ENCODE peak calls at places on chromosomes 1 and 21, in six cellular contexts. One of them, this sample, is unnamed.

GRCh38 chr21:36661511-36662309 is 37.2 kb upstream of the SIM2 start:
- DNase-seq in frontal cortex: no peak
- DNase-seq in NCI-H1092: peak; percentile 43
- DNase-seq in astrocyte of the spinal cord: peak; percentile 29
- DNase-seq in PC-3: peak; percentile 75
- DNase-seq in A549: peak; percentile 54
- DNase-seq in this sample: peak; percentile 41

GRCh38 chr21:32463367-32463766 is 50.9 kb downstream of the EVA1C start:
- DNase-seq in PC-3: peak; percentile 66
- DNase-seq in NCI-H1092: no peak
- DNase-seq in A549: peak; percentile 90
- DNase-seq in frontal cortex: no peak
- DNase-seq in astrocyte of the spinal cord: peak; percentile 62
- DNase-seq in this sample: peak; percentile 68

GRCh38 chr1:19403256-19403655 is 82.1 kb downstream of the CAPZB start:
- DNase-seq in astrocyte of the spinal cord: no peak
- DNase-seq in NCI-H1092: no peak
- DNase-seq in A549: no peak
- DNase-seq in frontal cortex: no peak
- DNase-seq in PC-3: no peak
- DNase-seq in this sample: no peak

GRCh38 chr1:25820247-25821111 is 725 bp downstream of the MTFR1L start:
- DNase-seq in NCI-H1092: peak; percentile 56
- DNase-seq in astrocyte of the spinal cord: peak; percentile 59
- DNase-seq in A549: peak; percentile 32
- DNase-seq in PC-3: peak; percentile 68
- DNase-seq in frontal cortex: no peak
- DNase-seq in this sample: peak; percentile 51

GRCh38 chr1:181936768-181937581 is 124.5 kb downstream of the ZNF648 start:
- DNase-seq in astrocyte of the spinal cord: no peak
- DNase-seq in NCI-H1092: peak; percentile 74
- DNase-seq in frontal cortex: peak; percentile 33
- DNase-seq in A549: peak; percentile 64
- DNase-seq in PC-3: peak; percentile 65
- DNase-seq in this sample: no peak

GRCh38 chr1:97647776-97648175 is 273.1 kb downstream of the DPYD start:
- DNase-seq in NCI-H1092: no peak
- DNase-seq in frontal cortex: no peak
- DNase-seq in PC-3: peak; percentile 43
- DNase-seq in A549: no peak
- DNase-seq in astrocyte of the spinal cord: peak; percentile 66
- DNase-seq in this sample: no peak

GRCh38 chr1:165943198-165943597 is 115.8 kb downstream of the UCK2 start:
- DNase-seq in NCI-H1092: no peak
- DNase-seq in A549: peak; percentile 4
- DNase-seq in PC-3: peak; percentile 10
- DNase-seq in frontal cortex: no peak
- DNase-seq in astrocyte of the spinal cord: no peak
- DNase-seq in this sample: no peak

GRCh38 chr1:31413405-31414005 is 492 bp downstream of the SERINC2 start:
- DNase-seq in astrocyte of the spinal cord: peak; percentile 29
- DNase-seq in frontal cortex: peak; percentile 56
- DNase-seq in PC-3: peak; percentile 74
- DNase-seq in A549: peak; percentile 48
- DNase-seq in NCI-H1092: no peak
- DNase-seq in this sample: peak; percentile 44

GRCh38 chr1:224116131-224116530 is 2.2 kb downstream of the FBXO28 start:
- DNase-seq in PC-3: peak; percentile 82
- DNase-seq in A549: peak; percentile 72
- DNase-seq in NCI-H1092: peak; percentile 2
- DNase-seq in astrocyte of the spinal cord: peak; percentile 72
- DNase-seq in frontal cortex: peak; percentile 9
- DNase-seq in this sample: peak; percentile 72

GRCh38 chr1:161195171-161195570 is 3.7 kb downstream of the ADAMTS4 start:
- DNase-seq in A549: no peak
- DNase-seq in astrocyte of the spinal cord: no peak
- DNase-seq in PC-3: no peak
- DNase-seq in frontal cortex: no peak
- DNase-seq in NCI-H1092: no peak
- DNase-seq in this sample: no peak

GRCh38 chr1:235902638-235903542 is 36.2 kb upstream of the LYST start:
- DNase-seq in NCI-H1092: no peak
- DNase-seq in A549: peak; percentile 89
- DNase-seq in PC-3: peak; percentile 90
- DNase-seq in frontal cortex: no peak
- DNase-seq in astrocyte of the spinal cord: peak; percentile 92
- DNase-seq in this sample: no peak

GRCh38 chr1:11858968-11859871 is 475 bp upstream of the NPPB start:
- DNase-seq in frontal cortex: peak; percentile 59
- DNase-seq in A549: peak; percentile 37
- DNase-seq in PC-3: peak; percentile 51
- DNase-seq in astrocyte of the spinal cord: peak; percentile 65
- DNase-seq in NCI-H1092: no peak
- DNase-seq in this sample: peak; percentile 61

GRCh38 chr1:156480411-156481192 is 20.0 kb downstream of the MEF2D start:
- DNase-seq in NCI-H1092: no peak
- DNase-seq in A549: peak; percentile 59
- DNase-seq in astrocyte of the spinal cord: peak; percentile 26
- DNase-seq in PC-3: no peak
- DNase-seq in frontal cortex: peak; percentile 74
- DNase-seq in this sample: peak; percentile 55

This sample was measured in endothelial cell of umbilical vein.